ENCODE peak calls at places on chromosome 17, in ten cellular contexts. O, B, X, A, K, E, C, M, J and N are unnamed samples.

GRCh38 chr17:73976676-73977521 is 226.6 kb upstream of the RPL38 start:
- DNase-seq in O (peak; percentile 96), B (no peak), X (no peak), A (no peak), K (peak; percentile 60), E (no peak), C (no peak), M (peak; percentile 15), J (no peak), N (no peak)

GRCh38 chr17:79496422-79497005 is 114.3 kb downstream of the RBFOX3 start:
- DNase-seq in O (no peak), B (no peak), X (no peak), A (no peak), K (no peak), E (no peak), C (no peak), M (no peak), J (no peak), N (no peak)

GRCh38 chr17:29914819-29915537 is 15.1 kb downstream of the SSH2 start:
- DNase-seq in O (no peak), B (no peak), X (no peak), A (peak; percentile 77), K (no peak), E (no peak), C (no peak), M (no peak), J (no peak), N (no peak)

GRCh38 chr17:1275962-1276736 is 3.3 kb upstream of the TRARG1 start:
- DNase-seq in O (no peak), B (peak; percentile 76), X (peak; percentile 85), A (no peak), K (peak; percentile 71), E (peak; percentile 63), C (peak; percentile 80), M (peak; percentile 32), J (peak; percentile 85), N (peak; percentile 89)

GRCh38 chr17:16662936-16663335 is 9.3 kb upstream of the ZNF624 start:
- DNase-seq in O (no peak), B (no peak), X (no peak), A (no peak), K (no peak), E (no peak), C (no peak), M (peak; percentile 42), J (no peak), N (no peak)

GRCh38 chr17:31690118-31690517 is 168.9 kb downstream of the COPRS start:
- DNase-seq in O (no peak), B (no peak), X (no peak), A (peak; percentile 59), K (no peak), E (no peak), C (no peak), M (peak; percentile 93), J (no peak), N (no peak)

GRCh38 chr17:1957037-1957436 is 68.1 kb downstream of the RTN4RL1 start:
- DNase-seq in O (no peak), B (no peak), X (no peak), A (no peak), K (no peak), E (no peak), C (no peak), M (peak; percentile 50), J (no peak), N (no peak)

GRCh38 chr17:75031972-75032895 is 14.5 kb downstream of the ATP5PD start:
- DNase-seq in O (peak; percentile 79), B (peak; percentile 38), X (peak; percentile 68), A (no peak), K (peak; percentile 89), E (peak; percentile 26), C (peak; percentile 75), M (peak; percentile 91), J (peak; percentile 64), N (no peak)

GRCh38 chr17:57271821-57272220 is 15.5 kb downstream of the MSI2 start:
- DNase-seq in O (no peak), B (no peak), X (no peak), A (no peak), K (no peak), E (no peak), C (no peak), M (no peak), J (no peak), N (no peak)

GRCh38 chr17:79532107-79532790 is 78.6 kb downstream of the RBFOX3 start:
- DNase-seq in O (no peak), B (no peak), X (no peak), A (no peak), K (no peak), E (no peak), C (no peak), M (no peak), J (no peak), N (no peak)

GRCh38 chr17:337866-338265 is 14.7 kb downstream of the RPH3AL start:
- DNase-seq in O (no peak), B (no peak), X (no peak), A (no peak), K (no peak), E (no peak), C (no peak), M (no peak), J (no peak), N (no peak)

GRCh38 chr17:39069114-39069756 is 82.2 kb downstream of the PLXDC1 start:
- DNase-seq in O (peak; percentile 35), B (no peak), X (peak; percentile 59), A (peak; percentile 18), K (no peak), E (no peak), C (peak; percentile 40), M (peak; percentile 57), J (peak; percentile 47), N (no peak)

GRCh38 chr17:15971882-15972281 is 27.0 kb downstream of the ADORA2B start:
- DNase-seq in O (no peak), B (no peak), X (no peak), A (no peak), K (no peak), E (no peak), C (no peak), M (no peak), J (no peak), N (no peak)

GRCh38 chr17:47279062-47279801 is 25.6 kb downstream of the ITGB3 start:
- DNase-seq in O (no peak), B (peak; percentile 67), X (no peak), A (no peak), K (peak; percentile 86), E (no peak), C (peak; percentile 47), M (peak; percentile 100), J (no peak), N (no peak)

GRCh38 chr17:6755731-6756184 is at the start of gene XAF1:
- DNase-seq in O (no peak), B (peak; percentile 32), X (no peak), A (peak; percentile 2), K (no peak), E (no peak), C (peak; percentile 64), M (peak; percentile 82), J (peak; percentile 81), N (no peak)

GRCh38 chr17:76585048-76585648 is 512 bp downstream of the ST6GALNAC2 start:
- DNase-seq in O (no peak), B (peak; percentile 38), X (peak; percentile 52), A (no peak), K (no peak), E (no peak), C (peak; percentile 41), M (no peak), J (peak; percentile 39), N (no peak)

GRCh38 chr17:46117850-46118696 is 75.2 kb downstream of the KANSL1 start:
- DNase-seq in O (no peak), B (no peak), X (no peak), A (no peak), K (no peak), E (no peak), C (no peak), M (no peak), J (no peak), N (no peak)

GRCh38 chr17:76466775-76467130 is 650 bp upstream of the AANAT start:
- DNase-seq in O (no peak), B (no peak), X (no peak), A (no peak), K (no peak), E (no peak), C (no peak), M (no peak), J (no peak), N (no peak)

GRCh38 chr17:8792646-8793045 is 6.5 kb downstream of the MFSD6L start:
- DNase-seq in O (no peak), B (no peak), X (peak; percentile 5), A (no peak), K (no peak), E (no peak), C (no peak), M (no peak), J (no peak), N (no peak)

GRCh38 chr17:17227608-17228520 is 9.1 kb downstream of the FLCN start:
- DNase-seq in O (no peak), B (peak; percentile 60), X (no peak), A (no peak), K (no peak), E (no peak), C (no peak), M (no peak), J (no peak), N (no peak)

GRCh38 chr17:49071106-49071505 is 61.5 kb upstream of the B4GALNT2 start:
- DNase-seq in O (no peak), B (no peak), X (no peak), A (no peak), K (no peak), E (no peak), C (no peak), M (peak; percentile 35), J (no peak), N (no peak)

GRCh38 chr17:64150237-64151015 is 20.5 kb upstream of the ERN1 start:
- DNase-seq in O (no peak), B (no peak), X (no peak), A (no peak), K (peak; percentile 62), E (no peak), C (no peak), M (no peak), J (no peak), N (peak; percentile 66)

GRCh38 chr17:74190154-74190553 is 13.3 kb upstream of the RPL38 start:
- DNase-seq in O (peak; percentile 58), B (no peak), X (no peak), A (peak; percentile 27), K (no peak), E (no peak), C (no peak), M (peak; percentile 51), J (no peak), N (no peak)

GRCh38 chr17:43698678-43699437 is 37.1 kb upstream of the MEOX1 start:
- DNase-seq in O (no peak), B (peak; percentile 21), X (no peak), A (no peak), K (no peak), E (no peak), C (no peak), M (no peak), J (no peak), N (no peak)

GRCh38 chr17:39782481-39782880 is 44.7 kb downstream of the GRB7 start:
- DNase-seq in O (no peak), B (no peak), X (no peak), A (no peak), K (no peak), E (no peak), C (no peak), M (no peak), J (no peak), N (no peak)

GRCh38 chr17:63019138-63019873 is 53.3 kb downstream of the TANC2 start:
- DNase-seq in O (no peak), B (no peak), X (no peak), A (no peak), K (no peak), E (no peak), C (no peak), M (peak; percentile 60), J (no peak), N (no peak)

GRCh38 chr17:27995554-27995953 is 46.9 kb upstream of the NLK start:
- DNase-seq in O (peak; percentile 12), B (no peak), X (no peak), A (no peak), K (no peak), E (no peak), C (no peak), M (no peak), J (no peak), N (no peak)

GRCh38 chr17:28978565-28978964 is 27.2 kb upstream of the PHF12 start:
- DNase-seq in O (no peak), B (no peak), X (no peak), A (no peak), K (no peak), E (no peak), C (no peak), M (no peak), J (no peak), N (no peak)